ENCODE peak calls at places on chromosomes 12 and 14, in eight cellular contexts. G is activated CD8-positive, alpha-beta T cell treated with anti-CD3 and anti-CD28 coated beads, Interleukin-2, amount 10 ng/mL, durations not matched to agents 7 days and 5 days; F is central memory CD4-positive, alpha-beta T cell; D is astrocyte of the hippocampus; S is NCI-H69; T is neuronal stem cell; C is NCI-H1092 treated with DMSO at 0.1 percent for 48 hours; Q is adrenal gland. Z is an unnamed sample.

GRCh38 chr12:109840349-109841073 is 7.3 kb upstream of the TRPV4 start:
- DNase-seq in D (no peak), C (peak; percentile 16), F (no peak), S (peak; percentile 83), G (no peak), T (no peak), Q (no peak), Z (no peak)

GRCh38 chr12:94832105-94832504 is 171.4 kb downstream of the NDUFA12 start:
- DNase-seq in S (no peak), D (no peak), Q (no peak), T (no peak), C (peak; percentile 0), F (no peak), G (no peak), Z (no peak)

GRCh38 chr12:30582943-30583342 is 112.7 kb downstream of the IPO8 start:
- DNase-seq in D (peak; percentile 58), C (no peak), T (no peak), G (no peak), Q (no peak), S (no peak), F (no peak), Z (no peak)

GRCh38 chr14:104647467-104648063 is 41.9 kb upstream of the INF2 start:
- DNase-seq in Q (no peak), S (no peak), C (no peak), G (no peak), F (no peak), T (no peak), D (no peak), Z (no peak)

GRCh38 chr14:92397140-92397815 is 74.3 kb downstream of the SLC24A4 start:
- DNase-seq in G (no peak), C (no peak), Q (peak; percentile 9), F (no peak), S (peak; percentile 80), D (peak; percentile 82), T (no peak), Z (no peak)

GRCh38 chr12:89016970-89017778 is 335.1 kb downstream of the DUSP6 start:
- DNase-seq in Q (peak; percentile 53), G (peak; percentile 75), S (peak; percentile 85), D (peak; percentile 81), T (peak; percentile 62), C (peak; percentile 76), F (peak; percentile 49), Z (peak; percentile 48)

GRCh38 chr12:52813885-52814709 is at the start of gene KRT4:
- DNase-seq in G (no peak), F (no peak), T (no peak), D (peak; percentile 54), C (peak; percentile 13), S (peak; percentile 41), Q (no peak), Z (no peak)

GRCh38 chr12:124053855-124054254 is 80.8 kb downstream of the ZNF664 start:
- DNase-seq in T (peak; percentile 51), F (no peak), Q (peak; percentile 67), S (peak; percentile 58), D (peak; percentile 89), G (no peak), C (peak; percentile 48), Z (peak; percentile 79)

GRCh38 chr12:109134186-109134917 is 18.0 kb downstream of the ACACB start:
- DNase-seq in F (no peak), S (peak; percentile 8), Q (peak; percentile 74), G (no peak), T (no peak), D (no peak), C (no peak), Z (no peak)

GRCh38 chr14:70640938-70641547 is 673 bp upstream of the TTC9 start:
- DNase-seq in T (peak; percentile 24), C (peak; percentile 29), S (peak; percentile 86), Q (peak; percentile 41), F (peak; percentile 62), D (peak; percentile 43), G (peak; percentile 65), Z (peak; percentile 53)

GRCh38 chr12:50195832-50196231 is 28.7 kb upstream of the CERS5 start:
- DNase-seq in C (peak; percentile 67), Q (no peak), S (peak; percentile 44), D (no peak), F (no peak), T (no peak), G (no peak), Z (no peak)

GRCh38 chr12:730550-730949 is 21.8 kb upstream of the WNK1 start:
- DNase-seq in F (no peak), G (no peak), T (no peak), D (no peak), Q (no peak), C (no peak), S (no peak), Z (no peak)

GRCh38 chr12:64633940-64634337 is 23.6 kb downstream of the RASSF3 start:
- DNase-seq in T (no peak), F (no peak), D (peak; percentile 80), G (no peak), C (no peak), Q (peak; percentile 66), S (peak; percentile 48), Z (no peak)

GRCh38 chr14:96194657-96195431 is 9.8 kb upstream of the BDKRB2 start:
- DNase-seq in F (no peak), C (no peak), G (no peak), T (no peak), Q (no peak), S (no peak), D (no peak), Z (no peak)

GRCh38 chr12:103840399-103840880 is 594 bp downstream of the NT5DC3 start:
- DNase-seq in F (no peak), C (no peak), D (peak; percentile 55), T (no peak), G (no peak), S (peak; percentile 72), Q (peak; percentile 18), Z (peak; percentile 32)

GRCh38 chr14:91308337-91308736 is 63.8 kb upstream of the GPR68 start:
- DNase-seq in Q (no peak), D (no peak), C (no peak), G (no peak), F (no peak), T (no peak), S (no peak), Z (peak; percentile 42)

GRCh38 chr14:104680056-104680805 is 9.2 kb upstream of the INF2 start:
- DNase-seq in C (no peak), S (no peak), T (no peak), D (peak; percentile 92), F (no peak), Q (peak; percentile 89), G (no peak), Z (no peak)

GRCh38 chr12:48972213-48973021 is 882 bp upstream of the WNT10B start:
- DNase-seq in S (no peak), D (peak; percentile 65), G (peak; percentile 35), F (no peak), T (no peak), C (no peak), Q (no peak), Z (no peak)

GRCh38 chr12:87425942-87426554 is 603.2 kb downstream of the C12orf50 start:
- DNase-seq in T (no peak), C (no peak), D (no peak), Q (no peak), S (no peak), G (no peak), F (no peak), Z (no peak)

GRCh38 chr12:94644622-94645021 is 5.7 kb downstream of the TMCC3 start:
- DNase-seq in Q (peak; percentile 35), C (no peak), G (no peak), S (no peak), D (peak; percentile 33), T (no peak), F (no peak), Z (no peak)

GRCh38 chr12:130444081-130444480 is 106.4 kb downstream of the PIWIL1 start:
- DNase-seq in G (no peak), C (no peak), Q (no peak), D (peak; percentile 4), T (no peak), F (no peak), S (no peak), Z (no peak)

GRCh38 chr14:21535545-21536394 is 9.6 kb upstream of the SALL2 start:
- DNase-seq in T (no peak), C (no peak), G (no peak), D (no peak), Q (no peak), F (no peak), S (no peak), Z (no peak)

GRCh38 chr12:13256705-13257045 is 60.1 kb downstream of the EMP1 start:
- DNase-seq in S (no peak), G (no peak), D (no peak), Q (no peak), F (no peak), T (no peak), C (no peak), Z (no peak)

GRCh38 chr12:1313906-1314305 is 280.5 kb downstream of the FBXL14 start:
- DNase-seq in F (no peak), S (no peak), D (no peak), Q (no peak), G (no peak), T (no peak), C (no peak), Z (no peak)

GRCh38 chr12:132211811-132212210 is 67.6 kb downstream of the NOC4L start:
- DNase-seq in S (no peak), D (no peak), F (peak; percentile 58), C (no peak), T (no peak), Q (no peak), G (no peak), Z (no peak)

GRCh38 chr12:108773798-108774788 is 42.8 kb upstream of the CORO1C start:
- DNase-seq in F (no peak), C (peak; percentile 14), G (no peak), D (peak; percentile 70), S (peak; percentile 96), Q (peak; percentile 49), T (no peak), Z (peak; percentile 85)

GRCh38 chr12:1162083-1162760 is 171.2 kb downstream of the ERC1 start:
- DNase-seq in F (no peak), C (peak; percentile 10), G (no peak), D (peak; percentile 7), S (peak; percentile 93), T (no peak), Q (no peak), Z (no peak)

GRCh38 chr12:47394070-47394469 is 311.8 kb downstream of the RPAP3 start:
- DNase-seq in S (no peak), T (no peak), C (no peak), Q (no peak), D (peak; percentile 26), G (no peak), F (no peak), Z (no peak)

GRCh38 chr12:101945361-101946232 is 68.2 kb downstream of the DRAM1 start:
- DNase-seq in S (peak; percentile 69), G (no peak), F (no peak), C (peak; percentile 7), D (no peak), Q (no peak), T (no peak), Z (no peak)

GRCh38 chr12:50637870-50638481 is 125.9 kb upstream of the ATF1 start:
- DNase-seq in C (peak; percentile 58), T (no peak), S (peak; percentile 71), G (no peak), D (peak; percentile 59), F (peak; percentile 44), Q (no peak), Z (no peak)

GRCh38 chr14:55240526-55241178 is 30.6 kb upstream of the FBXO34 start:
- DNase-seq in Q (no peak), T (no peak), F (no peak), C (no peak), D (peak; percentile 48), S (no peak), G (no peak), Z (no peak)